ENCODE peak calls at places on chromosomes 7 and 10, in four cellular contexts. V, Z, Q and K are unnamed samples.

GRCh38 chr10:51047857-51048256 is 26.4 kb upstream of the PRKG1 start:
- DNase-seq in Z (no peak), V (no peak), Q (no peak), K (no peak)

GRCh38 chr7:158759749-158760444 is 55.3 kb upstream of the NCAPG2 start:
- DNase-seq in Q (no peak), Z (no peak), V (no peak), K (no peak)

GRCh38 chr10:122849900-122850605 is 4.4 kb upstream of the CUZD1 start:
- DNase-seq in Z (no peak), V (peak), Q (no peak), K (no peak)

GRCh38 chr10:4902571-4903011 is 60.6 kb upstream of the AKR1C1 start:
- DNase-seq in V (no peak), Z (no peak), Q (no peak), K (no peak)

GRCh38 chr7:33807779-33808482 is 97.4 kb upstream of the BMPER start:
- DNase-seq in Z (no peak), V (peak), Q (peak), K (no peak)

GRCh38 chr7:146096994-146097393 is 19.6 kb upstream of the CNTNAP2 start:
- DNase-seq in Z (no peak), V (no peak), Q (no peak), K (no peak)

GRCh38 chr10:7756360-7756992 is 31.3 kb downstream of the KIN start:
- DNase-seq in Q (peak), Z (peak), V (peak), K (no peak)

GRCh38 chr10:106525871-106526270 is 638.6 kb downstream of the SORCS1 start:
- DNase-seq in V (no peak), Q (no peak), Z (no peak), K (no peak)

GRCh38 chr7:83697814-83698530 is 49.0 kb upstream of the SEMA3E start:
- DNase-seq in Q (no peak), V (no peak), Z (no peak), K (no peak)

GRCh38 chr7:111076205-111076604 is 14.7 kb upstream of the LRRN3 start:
- DNase-seq in Q (no peak), Z (no peak), V (no peak), K (no peak)

GRCh38 chr10:90742189-90742588 is 115.7 kb downstream of the HTR7 start:
- DNase-seq in V (no peak), Z (no peak), Q (no peak), K (no peak)

GRCh38 chr10:6755891-6756460 is 175.9 kb upstream of the PRKCQ start:
- DNase-seq in V (no peak), Z (no peak), Q (peak), K (no peak)

GRCh38 chr7:128791121-128791967 is 424 bp upstream of the CCDC136 start:
- DNase-seq in Z (peak), Q (peak), V (peak), K (peak)

GRCh38 chr7:107658467-107658866 is 2.2 kb upstream of the SLC26A4 start:
- DNase-seq in Z (no peak), V (no peak), Q (no peak), K (no peak)

GRCh38 chr7:73586911-73587310 is 8.5 kb upstream of the TBL2 start:
- DNase-seq in V (no peak), Z (no peak), Q (no peak), K (no peak)

GRCh38 chr10:95861401-95861800 is 46.4 kb upstream of the CC2D2B start:
- DNase-seq in V (no peak), Z (no peak), Q (no peak), K (no peak)

GRCh38 chr10:121880842-121881423 is 46.9 kb downstream of the ATE1 start:
- DNase-seq in Q (no peak), Z (no peak), V (no peak), K (no peak)

GRCh38 chr7:157978766-157979165 is 608.9 kb downstream of the PTPRN2 start:
- DNase-seq in Q (no peak), Z (no peak), V (no peak), K (no peak)

GRCh38 chr10:25059990-25060389 is 43.6 kb downstream of the THNSL1 start:
- DNase-seq in Q (peak), Z (peak), V (peak), K (no peak)

GRCh38 chr7:155702616-155703015 is 58.2 kb downstream of the RBM33 start:
- DNase-seq in Z (no peak), V (no peak), Q (no peak), K (no peak)

GRCh38 chr10:106387063-106387462 is 777.4 kb downstream of the SORCS1 start:
- DNase-seq in Z (no peak), V (no peak), Q (no peak), K (no peak)

GRCh38 chr10:102229810-102230263 is 3.7 kb downstream of the ELOVL3 start:
- DNase-seq in V (peak), Q (peak), Z (peak), K (peak)
- H3K27ac ChIP-seq in V (no peak), Q (no peak), Z (no peak), K (no peak)

GRCh38 chr10:26437637-26438461 is at the start of gene APBB1IP:
- DNase-seq in Z (peak), Q (peak), V (no peak), K (peak)
- TF ChIP-seq EP300 in Z (no peak), Q (no peak), V (no peak), K (no peak)

GRCh38 chr10:61456095-61456789 is 3.1 kb upstream of the TMEM26 start:
- DNase-seq in V (no peak), Q (no peak), Z (no peak), K (no peak)

GRCh38 chr10:61454541-61454940 is 1.4 kb upstream of the TMEM26 start:
- DNase-seq in Q (no peak), V (no peak), Z (no peak), K (no peak)

GRCh38 chr10:61452229-61452651 is 941 bp downstream of the TMEM26 start:
- DNase-seq in V (no peak), Q (no peak), Z (peak), K (no peak)

GRCh38 chr10:61451357-61451756 is 1.8 kb downstream of the TMEM26 start:
- DNase-seq in Q (no peak), V (no peak), Z (no peak), K (no peak)

GRCh38 chr10:61452655-61453641 is at the start of gene TMEM26:
- DNase-seq in Z (no peak), Q (peak), V (peak), K (peak)
- TF ChIP-seq CTCF in Z (no peak), Q (no peak), V (no peak), K (no peak)

GRCh38 chr10:35487336-35488034 is 117.7 kb upstream of the GJD4 start:
- DNase-seq in V (no peak), Q (no peak), Z (no peak), K (no peak)
- H3K27ac ChIP-seq in V (no peak), Q (no peak), Z (no peak), K (no peak)

GRCh38 chr7:124100190-124100589 is 67.3 kb upstream of the TMEM229A start:
- DNase-seq in Z (no peak), Q (no peak), V (no peak), K (no peak)
- TF ChIP-seq EP300 in Z (no peak), Q (no peak), V (no peak), K (no peak)

DNA sequence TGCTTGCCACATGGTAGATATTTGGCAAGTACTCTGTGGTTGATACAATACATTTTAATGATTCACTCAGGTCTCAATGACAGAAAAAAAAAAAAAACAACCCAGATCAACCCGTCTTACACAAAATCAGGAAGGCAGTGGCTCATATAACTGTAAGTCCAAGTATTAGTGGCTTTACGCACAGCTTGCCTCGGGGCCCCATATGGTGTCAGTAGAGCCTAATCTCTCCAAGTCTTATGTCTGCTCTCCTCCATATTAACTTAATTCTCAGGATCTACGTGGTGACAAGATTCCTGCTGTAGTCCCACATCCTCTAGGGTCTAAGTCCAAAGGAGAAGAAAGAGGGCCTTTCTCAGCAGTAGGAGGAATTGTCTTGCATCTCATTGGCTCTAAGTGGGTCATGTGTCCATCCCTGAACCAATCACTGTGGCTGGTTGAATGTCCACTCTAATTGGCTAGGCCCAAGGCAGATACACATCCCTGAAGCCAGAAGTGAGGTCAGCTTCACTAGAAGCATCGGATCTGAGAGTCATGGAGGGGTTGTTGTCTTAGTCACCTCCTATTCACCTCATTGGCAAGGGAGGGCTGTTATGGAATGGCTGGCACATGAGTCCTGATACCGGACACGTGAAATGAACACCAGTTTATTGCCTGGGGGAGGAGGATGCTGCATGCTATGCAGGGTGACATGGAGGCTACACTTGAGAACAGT is 20.4 kb upstream of the PLPP4 start:
- DNase-seq in Q (no peak), V (no peak), Z (no peak), K (no peak)
- TF ChIP-seq CTCF in Q (no peak), V (no peak), Z (no peak), K (no peak)

DNA sequence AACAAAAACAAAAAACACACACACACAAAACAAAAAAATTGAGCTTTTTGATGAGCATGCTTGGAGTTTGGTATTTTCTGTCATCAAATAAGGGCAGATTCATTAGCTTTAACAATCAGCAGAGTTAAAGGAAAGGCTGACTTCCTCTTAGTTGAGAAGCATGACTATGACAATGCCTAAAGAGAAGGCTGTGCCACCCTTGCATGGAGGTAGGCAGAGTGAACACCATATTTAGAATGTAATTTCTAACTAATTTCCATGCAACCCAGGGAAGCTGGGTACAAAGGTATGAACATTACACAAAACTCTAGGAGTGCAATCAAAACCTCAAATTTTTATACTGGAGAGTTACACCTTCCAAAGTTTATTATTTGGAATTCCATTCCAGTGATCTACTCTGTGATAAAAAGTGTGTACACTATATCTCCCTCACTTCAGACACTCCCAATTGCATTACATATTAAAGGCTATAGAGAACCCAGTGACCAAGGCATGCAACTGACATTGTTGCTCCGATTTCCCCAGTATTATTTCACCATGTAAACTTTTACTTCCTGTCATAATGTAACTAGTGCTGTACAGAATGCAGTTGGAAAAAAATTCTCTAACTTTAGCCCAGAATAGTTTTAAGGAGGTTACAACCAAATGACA is 9.4 kb upstream of the CYCS start:
- DNase-seq in V (no peak), Q (no peak), Z (no peak), K (no peak)
- H3K27ac ChIP-seq in V (no peak), Q (peak), Z (no peak), K (no peak)

DNA sequence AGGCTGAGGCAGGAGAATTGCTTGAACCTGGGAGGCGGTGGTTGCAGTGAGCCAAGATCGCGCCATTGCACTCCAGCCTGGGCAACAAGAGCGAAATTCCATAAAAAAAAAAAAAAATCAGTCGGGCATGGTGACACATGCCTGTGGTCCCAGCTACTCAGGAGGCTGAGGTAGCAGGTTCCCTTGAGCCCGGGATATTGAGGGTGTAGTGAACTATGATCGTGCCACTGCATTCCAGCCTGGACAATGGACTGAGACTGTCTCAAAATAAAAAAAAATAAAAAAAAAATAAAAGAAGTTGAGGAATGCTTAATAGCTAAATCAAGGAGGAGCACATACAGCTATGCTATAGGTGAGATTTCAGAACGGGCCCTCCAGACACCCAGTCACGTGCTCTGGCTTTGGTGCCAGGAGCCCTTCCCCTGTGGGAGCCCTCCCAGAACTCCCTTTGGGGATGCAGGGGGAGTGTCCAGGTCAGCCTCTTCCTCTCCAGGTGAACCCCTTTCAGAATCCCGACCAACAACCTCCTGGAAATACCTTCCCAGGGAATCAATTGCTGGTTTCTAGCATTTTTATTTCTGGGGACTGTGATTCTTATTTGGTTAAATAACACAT is 42.9 kb upstream of the CTBP2 start:
- DNase-seq in Q (no peak), V (no peak), Z (no peak), K (no peak)
- TF ChIP-seq EP300 in Q (no peak), V (no peak), Z (no peak), K (no peak)

DNA sequence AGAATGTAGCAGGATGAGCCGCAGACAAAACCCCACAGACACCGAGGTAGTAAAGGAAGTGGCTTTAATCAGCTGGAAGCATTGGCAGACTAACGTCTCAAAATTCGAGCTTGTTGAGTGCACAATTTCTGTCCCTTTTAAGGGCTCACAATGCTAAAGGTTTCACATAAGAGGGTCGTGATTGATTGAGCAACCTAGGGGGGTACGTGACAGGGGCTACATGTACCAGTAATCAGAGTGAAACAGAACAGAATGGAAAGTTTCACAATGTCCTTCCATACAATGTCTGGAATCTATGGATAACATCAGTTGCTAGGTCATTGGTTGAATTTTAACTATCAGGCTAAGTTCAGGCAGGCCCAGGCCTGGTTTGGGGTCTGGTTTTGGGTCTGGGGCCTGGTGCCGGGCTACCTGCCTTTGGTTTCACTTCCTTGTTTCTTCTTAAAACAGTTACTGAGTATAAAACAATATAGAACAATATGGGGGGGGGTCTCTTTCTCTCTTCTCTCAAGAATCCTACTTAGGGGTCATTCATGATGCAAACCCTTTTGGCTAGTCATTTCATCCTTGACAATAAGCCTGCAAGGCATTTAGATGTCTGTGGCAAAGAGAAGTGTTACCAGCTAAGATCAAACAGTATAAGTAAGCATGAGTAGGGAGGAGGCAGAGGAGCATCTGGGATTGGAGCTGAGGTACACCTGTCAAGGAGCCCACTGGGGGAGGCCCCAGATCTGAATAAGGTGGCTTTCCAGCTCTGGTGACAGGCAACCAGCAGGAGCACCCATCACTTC is 364.1 kb downstream of the TNS3 start:
- DNase-seq in V (no peak), Z (no peak), Q (no peak), K (no peak)
- TF ChIP-seq CTCF in V (no peak), Z (no peak), Q (no peak), K (no peak)

DNA sequence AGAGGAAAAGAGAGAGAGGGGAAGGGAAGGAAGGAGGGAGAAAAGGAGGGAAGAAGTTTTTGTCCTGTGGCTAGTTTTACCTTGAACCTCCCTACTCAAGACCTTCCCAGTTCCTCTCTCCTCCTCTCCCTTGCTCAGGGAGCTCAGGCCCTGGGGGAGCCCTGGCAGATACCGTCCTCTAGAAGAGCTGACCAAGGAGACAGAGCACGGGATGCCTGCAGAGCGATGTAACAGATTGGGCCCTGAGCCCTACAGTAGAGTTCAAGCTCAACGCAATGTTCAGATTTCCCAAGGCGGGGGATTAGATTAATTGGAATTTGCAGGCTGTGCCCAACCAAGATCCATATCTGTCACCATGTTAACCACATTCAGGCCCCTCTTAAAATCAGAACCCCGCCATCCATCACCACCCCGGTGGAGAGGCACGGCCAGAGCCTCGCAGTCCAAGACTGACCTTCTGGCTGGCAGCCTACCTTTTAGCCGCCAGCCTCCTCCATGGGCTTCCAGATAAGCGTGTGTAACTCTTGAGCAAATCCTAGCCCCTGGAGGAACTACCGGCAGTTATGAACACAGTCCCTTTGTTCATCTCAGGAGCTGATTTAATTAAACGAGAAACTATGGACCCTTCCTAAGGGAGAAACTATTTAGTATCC is 70.6 kb downstream of the KCNMA1 start:
- DNase-seq in V (no peak), Q (no peak), Z (no peak), K (no peak)
- H3K27ac ChIP-seq in V (peak), Q (no peak), Z (peak), K (no peak)